ENCODE peak calls at places on chromosomes 12 and 14, in eight cellular contexts. D is CD8-positive, alpha-beta memory T cell; P is right atrium auricular region; Q is transverse colon; I is mammary epithelial cell; N is brain microvascular endothelial cell; J is neural progenitor cell; W is aorta. M is an unnamed sample.

GRCh38 chr12:115335594-115335993 is 651.6 kb upstream of the TBX3 start:
- DNase-seq in D (no peak), P (no peak), Q (no peak), I (no peak), N (no peak), J (no peak), W (no peak), M (peak)

GRCh38 chr12:69897744-69898143 is 72.7 kb downstream of the MYRFL start:
- DNase-seq in D (no peak), P (no peak), Q (no peak), I (peak), N (peak), J (no peak), W (no peak), M (peak)

GRCh38 chr12:42237052-42237852 is 796 bp downstream of the YAF2 start:
- DNase-seq in D (peak), P (peak), Q (peak), I (peak), N (peak), J (peak), W (peak), M (peak)

GRCh38 chr14:80575763-80576162 is 364.5 kb upstream of the DIO2 start:
- DNase-seq in D (no peak), P (no peak), Q (no peak), I (peak), N (no peak), J (no peak), W (no peak), M (no peak)

GRCh38 chr14:77478796-77479195 is 19.8 kb downstream of the ISM2 start:
- DNase-seq in D (no peak), P (no peak), Q (no peak), I (no peak), N (no peak), J (no peak), W (no peak), M (no peak)

GRCh38 chr14:86013663-86014062 is 483.7 kb downstream of the FLRT2 start:
- DNase-seq in D (no peak), P (no peak), Q (no peak), I (no peak), N (peak), J (no peak), W (no peak), M (no peak)

GRCh38 chr14:35944847-35945246 is 118.7 kb downstream of the BRMS1L start:
- DNase-seq in D (peak), P (no peak), Q (peak), I (peak), N (no peak), J (peak), W (no peak), M (no peak)

GRCh38 chr12:8816448-8816847 is 6.0 kb upstream of the A2ML1 start:
- DNase-seq in D (no peak), P (no peak), Q (no peak), I (no peak), N (no peak), J (no peak), W (no peak), M (no peak)

GRCh38 chr12:63922446-63922845 is 77.9 kb downstream of the SRGAP1 start:
- DNase-seq in D (no peak), P (no peak), Q (no peak), I (peak), N (peak), J (no peak), W (no peak), M (no peak)

GRCh38 chr12:29783773-29784666 is at the start of gene TMTC1:
- DNase-seq in D (no peak), P (peak), Q (peak), I (peak), N (peak), J (peak), W (peak), M (peak)

GRCh38 chr14:75832621-75833297 is 149.0 kb downstream of the TGFB3 start:
- DNase-seq in D (no peak), P (no peak), Q (no peak), I (no peak), N (peak), J (no peak), W (no peak), M (no peak)

GRCh38 chr14:32620303-32620702 is 291.2 kb downstream of the AKAP6 start:
- DNase-seq in D (no peak), P (no peak), Q (no peak), I (peak), N (peak), J (no peak), W (no peak), M (no peak)

GRCh38 chr14:100616854-100617714 is 29.9 kb upstream of the BEGAIN start:
- DNase-seq in D (peak), P (no peak), Q (peak), I (no peak), N (no peak), J (no peak), W (peak), M (no peak)

GRCh38 chr12:112664569-112664968 is 127.0 kb upstream of the RPH3A start:
- DNase-seq in D (no peak), P (no peak), Q (no peak), I (no peak), N (peak), J (peak), W (no peak), M (no peak)

GRCh38 chr12:86719381-86719780 is 463.2 kb upstream of the MGAT4C start:
- DNase-seq in D (no peak), P (no peak), Q (no peak), I (peak), N (peak), J (no peak), W (no peak), M (no peak)

GRCh38 chr12:92973614-92974013 is 44.5 kb upstream of the EEA1 start:
- DNase-seq in D (no peak), P (no peak), Q (no peak), I (peak), N (peak), J (no peak), W (no peak), M (no peak)

GRCh38 chr12:27513155-27513824 is 10.7 kb upstream of the PPFIBP1 start:
- DNase-seq in D (no peak), P (no peak), Q (no peak), I (no peak), N (no peak), J (no peak), W (no peak), M (no peak)

GRCh38 chr14:59897757-59898383 is 22.1 kb upstream of the LRRC9 start:
- DNase-seq in D (no peak), P (no peak), Q (peak), I (peak), N (peak), J (peak), W (no peak), M (no peak)

GRCh38 chr14:38743941-38744611 is 359.0 kb downstream of the SEC23A start:
- DNase-seq in D (no peak), P (no peak), Q (no peak), I (no peak), N (no peak), J (no peak), W (no peak), M (no peak)

GRCh38 chr12:32586390-32586789 is 92.7 kb upstream of the DNM1L start:
- DNase-seq in D (no peak), P (no peak), Q (no peak), I (peak), N (peak), J (no peak), W (no peak), M (no peak)

GRCh38 chr12:89350260-89350659 is 2.0 kb downstream of the DUSP6 start:
- DNase-seq in D (no peak), P (no peak), Q (no peak), I (no peak), N (no peak), J (peak), W (no peak), M (no peak)

GRCh38 chr12:87074801-87075200 is 818.6 kb upstream of the MGAT4C start:
- DNase-seq in D (no peak), P (no peak), Q (no peak), I (peak), N (no peak), J (no peak), W (no peak), M (no peak)

GRCh38 chr14:23299558-23299957 is 3.1 kb downstream of the PPP1R3E start:
- DNase-seq in D (no peak), P (peak), Q (no peak), I (peak), N (no peak), J (no peak), W (no peak), M (no peak)

GRCh38 chr12:110528277-110528839 is 26.2 kb downstream of the RAD9B start:
- DNase-seq in D (no peak), P (no peak), Q (no peak), I (no peak), N (no peak), J (no peak), W (no peak), M (no peak)

GRCh38 chr14:72617391-72618011 is 276.4 kb downstream of the DPF3 start:
- DNase-seq in D (no peak), P (no peak), Q (no peak), I (peak), N (no peak), J (peak), W (no peak), M (peak)

GRCh38 chr14:90924618-90925345 is 108.6 kb upstream of the TTC7B start:
- DNase-seq in D (no peak), P (no peak), Q (no peak), I (peak), N (no peak), J (no peak), W (no peak), M (no peak)

GRCh38 chr14:50475460-50475859 is 56.9 kb downstream of the MAP4K5 start:
- DNase-seq in D (no peak), P (no peak), Q (no peak), I (peak), N (no peak), J (no peak), W (no peak), M (no peak)

GRCh38 chr12:59657711-59658110 is 61.9 kb downstream of the SLC16A7 start:
- DNase-seq in D (no peak), P (no peak), Q (no peak), I (no peak), N (no peak), J (no peak), W (no peak), M (no peak)

GRCh38 chr14:46580941-46581671 is 70.5 kb downstream of the RPL10L start:
- DNase-seq in D (no peak), P (no peak), Q (peak), I (peak), N (peak), J (peak), W (no peak), M (no peak)

GRCh38 chr12:6613015-6613775 is 6.0 kb upstream of the CHD4 start:
- DNase-seq in D (no peak), P (peak), Q (peak), I (peak), N (peak), J (peak), W (peak), M (peak)
- H3K4me3 ChIP-seq in D (peak), P (peak), Q (no peak), I (no peak), N (peak), J (peak), W (no peak), M (peak)

GRCh38 chr12:53217930-53218307 is 10.9 kb upstream of the ITGB7 start:
- DNase-seq in D (no peak), P (no peak), Q (no peak), I (peak), N (peak), J (no peak), W (no peak), M (no peak)
- H3K4me3 ChIP-seq in D (peak), P (peak), Q (no peak), I (peak), N (peak), J (peak), W (no peak), M (peak)

DNA sequence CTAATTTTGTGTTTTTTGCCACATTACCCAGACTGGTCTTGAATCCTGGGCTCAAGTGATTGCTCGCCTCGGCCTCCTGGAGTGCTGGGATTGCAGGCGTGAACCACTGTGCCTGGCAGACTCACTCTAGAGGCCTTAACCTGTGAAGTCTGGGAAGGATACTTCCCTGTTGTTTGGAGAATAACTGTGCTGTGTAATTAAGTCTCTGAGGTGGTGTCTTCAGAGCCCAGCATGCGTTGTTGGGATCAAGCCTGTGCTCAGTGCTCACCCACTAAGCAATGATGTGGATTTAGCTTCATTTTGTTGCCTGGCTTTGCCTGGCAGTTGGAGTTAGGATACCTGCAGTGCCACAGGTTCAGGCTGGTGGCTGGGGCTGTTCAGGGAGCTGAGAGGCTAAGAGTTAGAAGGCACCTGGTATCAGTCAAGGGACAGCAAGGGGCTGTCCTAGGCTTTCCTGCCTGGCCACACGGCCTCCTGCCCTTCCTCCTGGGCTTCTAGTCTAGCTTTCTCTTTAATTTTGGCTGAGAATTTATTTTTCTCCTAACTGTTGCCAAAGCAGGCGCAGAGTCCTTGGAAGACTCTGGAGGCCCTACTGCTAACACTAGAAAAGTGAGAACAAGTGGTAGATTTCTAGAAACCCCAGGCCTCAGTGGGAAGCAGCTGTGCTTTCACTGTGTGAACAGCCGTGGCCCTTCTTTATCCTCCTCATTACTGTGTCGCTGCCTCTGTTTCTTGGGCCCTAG is 38.5 kb downstream of the EP400 start:
- DNase-seq in D (no peak), P (peak), Q (no peak), I (no peak), N (no peak), J (peak), W (no peak), M (no peak)
- H3K4me3 ChIP-seq in D (no peak), P (no peak), Q (no peak), I (no peak), N (no peak), J (no peak), W (no peak), M (no peak)

GRCh38 chr12:119788783-119789182 is 88.3 kb downstream of the CIT start:
- DNase-seq in D (no peak), P (no peak), Q (no peak), I (peak), N (peak), J (no peak), W (no peak), M (no peak)
- H3K4me3 ChIP-seq in D (no peak), P (no peak), Q (no peak), I (no peak), N (no peak), J (no peak), W (no peak), M (no peak)